ENCODE peak calls at places on chromosome 17, in seven cellular contexts. W is glutamatergic neuron, E is heart right ventricle, V is dermis microvascular lymphatic vessel endothelial cell, R is AG10803, Y is KBM-7, J is lower leg skin. F is an unnamed sample.

GRCh38 chr17:410674-411401 is 58.2 kb upstream of the RPH3AL start:
- DNase-seq in W (peak), E (no peak), V (peak), R (peak), Y (peak), J (no peak), F (no peak)

GRCh38 chr17:74210191-74211140 is 2.9 kb upstream of the TTYH2 start:
- DNase-seq in W (peak), E (peak), V (peak), R (peak), Y (peak), J (no peak), F (peak)

GRCh38 chr17:7932949-7933348 is 943 bp downstream of the CNTROB start:
- DNase-seq in W (no peak), E (no peak), V (peak), R (peak), Y (peak), J (no peak), F (no peak)

GRCh38 chr17:78883090-78883532 is 19.9 kb downstream of the CEP295NL start:
- DNase-seq in W (no peak), E (peak), V (peak), R (peak), Y (no peak), J (peak), F (peak)

GRCh38 chr17:78637643-78638042 is 60.4 kb upstream of the DNAH17 start:
- DNase-seq in W (no peak), E (no peak), V (no peak), R (no peak), Y (no peak), J (no peak), F (no peak)

GRCh38 chr17:19330271-19330670 is 32.3 kb downstream of the B9D1 start:
- DNase-seq in W (no peak), E (no peak), V (no peak), R (no peak), Y (no peak), J (no peak), F (no peak)

GRCh38 chr17:36544049-36544319 is 735 bp upstream of the GGNBP2 start:
- DNase-seq in W (no peak), E (peak), V (peak), R (peak), Y (peak), J (no peak), F (peak)

GRCh38 chr17:31309525-31309924 is 4.3 kb downstream of the EVI2B start:
- DNase-seq in W (no peak), E (no peak), V (no peak), R (no peak), Y (peak), J (no peak), F (no peak)

GRCh38 chr17:34892864-34893263 is 68.4 kb downstream of the CCT6B start:
- DNase-seq in W (peak), E (no peak), V (peak), R (no peak), Y (peak), J (no peak), F (no peak)

GRCh38 chr17:4833941-4834501 is 881 bp downstream of the MINK1 start:
- DNase-seq in W (no peak), E (peak), V (peak), R (peak), Y (peak), J (no peak), F (peak)

GRCh38 chr17:39753514-39754160 is 15.9 kb downstream of the GRB7 start:
- DNase-seq in W (peak), E (peak), V (no peak), R (no peak), Y (no peak), J (no peak), F (peak)

GRCh38 chr17:75913537-75914210 is 9.0 kb upstream of the MRPL38 start:
- DNase-seq in W (no peak), E (no peak), V (no peak), R (no peak), Y (no peak), J (no peak), F (no peak)

GRCh38 chr17:3894927-3895343 is 2.1 kb upstream of the CAMKK1 start:
- DNase-seq in W (no peak), E (peak), V (peak), R (peak), Y (peak), J (no peak), F (peak)

GRCh38 chr17:57484081-57484666 is 227.9 kb downstream of the MSI2 start:
- DNase-seq in W (no peak), E (no peak), V (no peak), R (peak), Y (no peak), J (no peak), F (no peak)

GRCh38 chr17:82217530-82218204 is 5.0 kb upstream of the CCDC57 start:
- DNase-seq in W (no peak), E (peak), V (peak), R (peak), Y (no peak), J (no peak), F (peak)

GRCh38 chr17:77110006-77110374 is 30.8 kb upstream of the SEC14L1 start:
- DNase-seq in W (no peak), E (peak), V (peak), R (peak), Y (peak), J (peak), F (no peak)

GRCh38 chr17:20063665-20064648 is 54.8 kb downstream of the SPECC1 start:
- DNase-seq in W (no peak), E (peak), V (no peak), R (peak), Y (peak), J (peak), F (peak)

GRCh38 chr17:59897090-59897489 is 4.2 kb downstream of the RPS6KB1 start:
- DNase-seq in W (no peak), E (no peak), V (no peak), R (peak), Y (no peak), J (no peak), F (no peak)

GRCh38 chr17:62671553-62671952 is 44.1 kb downstream of the MRC2 start:
- DNase-seq in W (no peak), E (no peak), V (peak), R (no peak), Y (no peak), J (peak), F (peak)

GRCh38 chr17:3984719-3985444 is 20.6 kb upstream of the ATP2A3 start:
- DNase-seq in W (no peak), E (no peak), V (peak), R (no peak), Y (no peak), J (no peak), F (no peak)

GRCh38 chr17:50064253-50064991 is 8.5 kb downstream of the ITGA3 start:
- DNase-seq in W (no peak), E (no peak), V (peak), R (peak), Y (no peak), J (peak), F (peak)

GRCh38 chr17:41453069-41453468 is 12.3 kb upstream of the KRT38 start:
- DNase-seq in W (no peak), E (no peak), V (no peak), R (no peak), Y (no peak), J (no peak), F (no peak)

GRCh38 chr17:48997103-48997826 is at the start of gene IGF2BP1:
- DNase-seq in W (peak), E (no peak), V (peak), R (peak), Y (peak), J (no peak), F (peak)

GRCh38 chr17:35315283-35315682 is 58.1 kb downstream of the SLFN11 start:
- DNase-seq in W (no peak), E (peak), V (peak), R (peak), Y (no peak), J (peak), F (no peak)

GRCh38 chr17:15882777-15883176 is 62.2 kb upstream of the ADORA2B start:
- DNase-seq in W (peak), E (peak), V (no peak), R (no peak), Y (no peak), J (no peak), F (no peak)

GRCh38 chr17:4074831-4075495 is 67.9 kb downstream of the ZZEF1 start:
- DNase-seq in W (no peak), E (no peak), V (peak), R (peak), Y (peak), J (no peak), F (no peak)

GRCh38 chr17:81158688-81159590 is 6.4 kb upstream of the PVALEF start:
- DNase-seq in W (peak), E (no peak), V (no peak), R (no peak), Y (no peak), J (no peak), F (no peak)

GRCh38 chr17:75344664-75345063 is 55.4 kb upstream of the SLC25A19 start:
- DNase-seq in W (peak), E (no peak), V (no peak), R (no peak), Y (no peak), J (no peak), F (no peak)

GRCh38 chr17:647340-648197 is 67.1 kb downstream of the VPS53 start:
- DNase-seq in W (no peak), E (no peak), V (no peak), R (no peak), Y (no peak), J (no peak), F (no peak)

GRCh38 chr17:4968166-4968915 is 724 bp upstream of the SPAG7 start:
- DNase-seq in W (peak), E (no peak), V (peak), R (no peak), Y (no peak), J (no peak), F (peak)

GRCh38 chr17:51044964-51045363 is 75.7 kb downstream of the SPAG9 start:
- DNase-seq in W (peak), E (no peak), V (no peak), R (no peak), Y (no peak), J (no peak), F (no peak)

GRCh38 chr17:44223574-44224046 is 4.1 kb upstream of the UBTF start:
- DNase-seq in W (no peak), E (peak), V (peak), R (peak), Y (no peak), J (no peak), F (no peak)

GRCh38 chr17:81513669-81514484 is 1.3 kb upstream of the ACTG1 start:
- DNase-seq in W (peak), E (peak), V (peak), R (peak), Y (peak), J (peak), F (peak)